ENCODE peak calls at places on chromosomes 16 and 17, in eight cellular contexts. O is HCT116, V is A549, A is IMR-90, P is SK-N-SH, T is K562, S is GM12878, W is HepG2. K is an unnamed sample.

GRCh38 chr16:57039148-57039812 is 49.9 kb downstream of the NLRC5 start:
- DNase-seq in O (no peak), W (no peak), S (peak), P (no peak), T (no peak), A (peak), V (no peak), K (no peak)

GRCh38 chr16:56306690-56307533 is 115.6 kb downstream of the GNAO1 start:
- DNase-seq in P (no peak), O (no peak), T (peak), W (no peak), S (no peak), V (no peak), A (no peak), K (no peak)

GRCh38 chr17:76150712-76151622 is 9.9 kb upstream of the FOXJ1 start:
- DNase-seq in P (no peak), V (no peak), O (no peak), A (no peak), S (no peak), W (no peak), T (no peak), K (no peak)

GRCh38 chr16:21250072-21250923 is 16.8 kb downstream of the ANKS4B start:
- DNase-seq in T (no peak), S (no peak), V (no peak), O (no peak), P (no peak), A (no peak), W (no peak), K (no peak)

GRCh38 chr16:79767597-79768280 is 167.2 kb upstream of the MAF start:
- DNase-seq in O (no peak), S (no peak), P (no peak), T (no peak), A (no peak), W (peak), V (no peak), K (no peak)

GRCh38 chr17:18356624-18357023 is 6.7 kb downstream of the SHMT1 start:
- DNase-seq in O (no peak), T (no peak), W (no peak), V (no peak), A (peak), S (no peak), P (no peak), K (no peak)

GRCh38 chr16:87698676-87699179 is 67.1 kb downstream of the KLHDC4 start:
- DNase-seq in A (no peak), W (no peak), V (no peak), T (no peak), P (no peak), O (no peak), S (no peak), K (no peak)

GRCh38 chr17:78415821-78416301 is 37.4 kb downstream of the PGS1 start:
- DNase-seq in P (no peak), O (no peak), A (peak), T (no peak), V (no peak), S (no peak), W (no peak), K (no peak)

GRCh38 chr16:65666132-65666869 is 544.4 kb upstream of the CDH11 start:
- DNase-seq in V (no peak), T (no peak), O (no peak), S (no peak), W (peak), P (no peak), A (no peak), K (no peak)

GRCh38 chr17:80408872-80409271 is 6.1 kb upstream of the ENDOV start:
- DNase-seq in S (no peak), W (no peak), O (no peak), V (no peak), T (no peak), P (no peak), A (no peak), K (no peak)

GRCh38 chr17:30443721-30444120 is 33.5 kb upstream of the GOSR1 start:
- DNase-seq in W (no peak), O (no peak), S (no peak), T (no peak), P (no peak), A (no peak), V (no peak), K (no peak)

GRCh38 chr16:70467113-70467512 is 12.7 kb downstream of the FCSK start:
- DNase-seq in P (no peak), S (no peak), W (no peak), O (no peak), V (no peak), T (no peak), A (no peak), K (no peak)

GRCh38 chr17:83012873-83013778 is 66.3 kb upstream of the METRNL start:
- DNase-seq in A (peak), S (no peak), O (no peak), W (no peak), T (no peak), P (peak), V (no peak), K (no peak)

GRCh38 chr16:47817048-47817447 is 338.7 kb downstream of the ABCC12 start:
- DNase-seq in O (no peak), W (no peak), S (no peak), P (no peak), A (no peak), V (no peak), T (no peak), K (no peak)

GRCh38 chr17:2947588-2947950 is 115.8 kb downstream of the OR1D5 start:
- DNase-seq in A (no peak), S (no peak), P (no peak), W (no peak), O (no peak), V (no peak), T (no peak), K (no peak)

GRCh38 chr17:74457146-74457819 is 9.2 kb upstream of the CD300A start:
- DNase-seq in O (peak), S (no peak), T (peak), A (peak), P (peak), V (peak), W (peak), K (no peak)

DNA sequence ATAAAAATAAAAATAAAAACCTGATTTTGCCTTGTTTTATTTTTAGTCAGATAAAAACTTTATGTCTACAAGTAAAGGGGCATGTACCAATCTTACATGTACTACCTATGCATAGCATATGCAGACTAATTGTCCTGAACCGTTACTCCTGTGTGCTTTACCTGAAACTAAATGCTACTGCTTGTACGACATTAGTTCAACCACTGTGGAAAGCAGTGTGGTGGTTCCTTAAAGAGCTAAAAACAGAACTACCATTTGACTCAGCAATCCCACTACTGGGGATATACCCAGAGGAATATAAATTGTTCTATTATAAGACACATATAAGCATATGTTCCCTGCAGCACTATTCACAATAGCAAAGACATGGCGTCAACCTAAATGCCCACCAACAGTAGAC is 426.0 kb upstream of the PMFBP1 start:
- DNase-seq in V (no peak), A (no peak), O (no peak), W (no peak), T (no peak), P (no peak), S (peak), K (no peak)
- H3K4me3 ChIP-seq in V (no peak), A (no peak), O (no peak), W (no peak), T (no peak), P (no peak), S (no peak), K (no peak)

DNA sequence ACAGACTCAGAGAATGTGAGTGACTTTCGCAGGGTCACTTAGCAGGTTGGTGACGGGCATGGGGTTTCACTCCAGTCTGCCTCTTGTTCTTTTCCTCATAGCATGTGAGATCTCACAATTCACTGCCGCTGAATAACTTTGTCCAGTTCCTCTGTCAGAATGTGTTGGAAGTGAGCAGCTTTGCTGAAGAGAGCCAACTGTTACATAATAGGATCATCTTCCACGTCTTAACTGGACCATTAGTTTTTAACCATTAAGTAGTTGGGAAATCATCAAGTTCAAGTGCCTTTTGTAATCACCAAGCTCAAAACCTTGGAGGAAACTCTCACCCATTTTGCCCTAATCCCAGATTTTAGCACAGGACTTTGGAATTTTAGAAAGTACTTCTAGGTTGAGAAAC is 290.6 kb downstream of the WWOX start:
- DNase-seq in O (no peak), S (no peak), P (no peak), T (no peak), V (no peak), W (no peak), A (no peak), K (no peak)
- TF ChIP-seq RAD21 in O (no peak), S (no peak), P (no peak), T (no peak), V (no peak), W (no peak), A (no peak), K (no peak)

GRCh38 chr17:1229354-1229890 is 40.8 kb upstream of the BHLHA9 start:
- DNase-seq in S (no peak), W (no peak), T (peak), O (no peak), V (peak), P (peak), A (no peak), K (no peak)

GRCh38 chr17:1227365-1227764 is 42.9 kb upstream of the BHLHA9 start:
- DNase-seq in W (no peak), P (no peak), S (no peak), O (no peak), A (no peak), V (no peak), T (no peak), K (no peak)

GRCh38 chr17:1228752-1229353 is 41.4 kb upstream of the BHLHA9 start:
- DNase-seq in W (no peak), A (no peak), O (no peak), T (no peak), S (no peak), V (no peak), P (peak), K (peak)

GRCh38 chr17:1226308-1226707 is 43.9 kb upstream of the BHLHA9 start:
- DNase-seq in T (no peak), O (no peak), S (no peak), W (no peak), A (no peak), P (no peak), V (no peak), K (no peak)

DNA sequence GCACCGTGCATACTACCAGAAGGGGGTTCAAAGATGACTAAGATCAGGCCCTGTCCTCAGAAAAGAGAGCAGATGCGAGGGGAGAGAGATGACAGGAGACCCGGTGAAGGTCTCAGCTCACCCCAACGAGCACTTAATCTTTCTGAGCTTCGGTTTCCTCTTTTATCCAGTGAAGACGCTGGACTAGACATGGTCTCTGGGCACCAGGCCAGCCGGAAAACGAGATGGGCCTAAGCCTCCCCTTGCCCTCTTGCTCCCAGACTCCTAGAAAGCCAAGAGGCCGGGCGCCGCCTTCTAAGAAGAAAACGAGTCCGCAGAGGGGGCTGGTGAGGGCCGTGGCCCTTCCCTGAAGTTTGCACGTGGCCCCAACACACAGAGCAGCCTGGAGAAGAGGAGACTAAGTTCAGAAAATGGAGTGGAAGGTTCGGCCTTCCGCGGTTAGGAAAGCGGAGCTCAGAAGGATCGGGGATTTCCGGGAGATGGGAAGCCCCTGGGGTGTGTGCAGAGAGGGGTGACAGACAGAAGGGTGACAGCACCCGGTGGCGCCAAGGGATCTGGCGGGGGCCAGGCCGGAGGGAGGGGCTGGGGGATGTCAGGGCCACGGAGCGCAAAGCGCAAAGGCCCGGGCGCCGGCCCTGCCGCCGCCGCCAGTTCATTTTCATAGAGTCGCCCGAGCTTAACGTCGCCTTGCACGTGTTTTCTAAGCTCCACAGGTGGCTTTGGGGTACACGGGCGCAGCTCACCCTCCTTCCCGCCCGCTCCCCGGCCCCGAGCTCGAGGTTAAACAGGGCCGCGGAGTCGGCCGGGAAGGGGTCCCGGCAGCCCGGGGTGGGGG is 42.1 kb upstream of the BHLHA9 start:
- DNase-seq in P (no peak), S (peak), A (no peak), O (no peak), W (no peak), T (no peak), V (no peak), K (no peak)
- H3K4me3 ChIP-seq in P (no peak), S (peak), A (no peak), O (no peak), W (peak), T (no peak), V (peak), K (peak)

GRCh38 chr17:16491131-16491702 is 776 bp downstream of the LRRC75A start:
- DNase-seq in W (no peak), T (no peak), O (no peak), A (no peak), V (no peak), P (peak), S (no peak), K (no peak)

GRCh38 chr17:16488572-16488997 is 3.4 kb downstream of the LRRC75A start:
- DNase-seq in W (no peak), V (no peak), O (no peak), T (no peak), A (no peak), S (no peak), P (no peak), K (no peak)

GRCh38 chr17:16492613-16493290 is 759 bp upstream of the LRRC75A start:
- DNase-seq in O (no peak), P (no peak), A (no peak), W (no peak), V (no peak), S (no peak), T (no peak), K (no peak)

GRCh38 chr17:16493470-16494048 is 1.6 kb upstream of the LRRC75A start:
- DNase-seq in T (no peak), V (no peak), W (no peak), P (no peak), A (no peak), S (no peak), O (no peak), K (no peak)

GRCh38 chr17:16491703-16492612 is at the start of gene LRRC75A:
- DNase-seq in W (no peak), O (no peak), T (peak), P (peak), V (peak), S (no peak), A (peak), K (peak)
- TF ChIP-seq RAD21 in W (no peak), O (no peak), T (no peak), P (no peak), V (no peak), S (no peak), A (no peak), K (peak)

GRCh38 chr17:63845509-63845908 is 3.0 kb upstream of the SMARCD2 start:
- DNase-seq in V (no peak), T (no peak), O (no peak), P (no peak), A (no peak), W (no peak), S (no peak), K (no peak)

GRCh38 chr17:63847525-63848249 is 5.2 kb upstream of the SMARCD2 start:
- DNase-seq in V (no peak), T (no peak), P (no peak), A (no peak), O (no peak), W (no peak), S (no peak), K (no peak)

GRCh38 chr17:63853260-63853659 is 10.8 kb upstream of the SMARCD2 start:
- DNase-seq in V (no peak), O (no peak), T (no peak), P (no peak), A (no peak), W (no peak), S (no peak), K (no peak)

GRCh38 chr17:63850401-63850800 is 7.9 kb upstream of the SMARCD2 start:
- DNase-seq in P (no peak), T (no peak), O (no peak), W (no peak), A (no peak), S (no peak), V (no peak), K (no peak)

GRCh38 chr17:63848834-63849689 is 6.6 kb upstream of the SMARCD2 start:
- DNase-seq in A (peak), P (peak), O (peak), V (peak), W (peak), S (peak), T (peak), K (peak)
- H3K4me3 ChIP-seq in A (peak), P (no peak), O (peak), V (peak), W (no peak), S (peak), T (peak), K (peak)

DNA sequence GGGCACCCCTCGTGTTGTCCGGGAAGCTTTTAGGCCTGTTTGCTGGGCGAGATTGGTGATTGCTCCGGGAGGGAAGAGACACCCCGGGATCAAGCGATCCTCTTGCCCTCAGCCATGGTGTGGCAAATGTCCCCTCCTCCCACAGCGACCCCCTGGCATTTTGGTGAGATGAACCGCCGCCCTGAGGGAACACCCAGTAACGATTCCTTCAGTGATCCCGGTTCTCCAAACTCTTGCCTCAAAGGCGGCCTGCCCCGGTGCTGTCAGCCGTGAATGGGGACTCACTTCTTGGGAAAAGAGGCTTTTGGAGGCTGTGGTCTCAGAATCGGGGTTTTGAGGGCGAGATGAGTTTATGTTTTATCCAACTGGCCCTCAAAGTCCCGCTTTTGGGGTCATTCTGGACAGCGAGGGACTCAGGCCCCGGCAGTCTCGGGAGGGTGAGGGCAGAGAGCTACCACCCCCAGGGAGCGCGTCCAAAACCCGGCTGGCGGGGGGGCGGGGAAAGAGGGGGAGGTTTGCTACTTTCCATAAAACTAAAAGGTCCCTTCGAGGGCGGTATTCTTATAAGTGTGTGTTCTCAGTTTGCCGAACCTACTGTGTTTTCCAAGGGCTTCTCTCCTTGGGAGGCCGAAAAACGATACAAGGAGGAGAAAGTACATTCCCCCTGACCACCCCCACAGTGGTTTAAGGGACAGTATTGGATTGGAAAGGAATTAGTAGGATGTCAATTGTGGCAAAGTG is 232.7 kb downstream of the MRTFB start:
- DNase-seq in T (peak), W (no peak), S (no peak), P (no peak), A (no peak), V (no peak), O (no peak), K (no peak)
- TF ChIP-seq RAD21 in T (no peak), W (no peak), S (no peak), P (no peak), A (no peak), V (no peak), O (no peak), K (no peak)

K was measured in H1.